ENCODE peak calls at places on chromosomes 11 and 22, in ten cellular contexts. J is choroid plexus epithelial cell, O is HCT116, L is endothelial cell, A is RWPE1, Y is D721Med, W is body of pancreas, F is fibroblast of pulmonary artery, D is neural progenitor cell, V is transverse colon. R is an unnamed sample.

GRCh38 chr22:45905924-45906865 is 70.8 kb downstream of the WNT7B start:
- DNase-seq in J (peak), O (no peak), L (no peak), A (no peak), Y (no peak), W (peak), F (peak), D (peak), V (no peak), R (no peak)

GRCh38 chr11:69442807-69443137 is 38.7 kb upstream of the LINC01488 start:
- DNase-seq in J (peak), O (no peak), L (peak), A (no peak), Y (no peak), W (peak), F (no peak), D (no peak), V (no peak), R (no peak)

GRCh38 chr11:129846508-129847335 is 31.1 kb downstream of the TMEM45B start:
- DNase-seq in J (peak), O (no peak), L (no peak), A (peak), Y (no peak), W (no peak), F (peak), D (no peak), V (peak), R (no peak)

GRCh38 chr11:30046211-30046945 is 29.5 kb upstream of the KCNA4 start:
- DNase-seq in J (no peak), O (no peak), L (peak), A (no peak), Y (no peak), W (no peak), F (no peak), D (peak), V (no peak), R (no peak)

GRCh38 chr11:75339685-75340409 is 11.6 kb downstream of the ARRB1 start:
- DNase-seq in J (no peak), O (no peak), L (no peak), A (no peak), Y (no peak), W (no peak), F (no peak), D (peak), V (no peak), R (no peak)

GRCh38 chr22:21451545-21452520 is 15.4 kb upstream of the TMEM191C start:
- DNase-seq in J (no peak), O (no peak), L (peak), A (no peak), Y (no peak), W (no peak), F (no peak), D (peak), V (no peak), R (no peak)

GRCh38 chr11:3834349-3835099 is 6.2 kb downstream of the RHOG start:
- DNase-seq in J (peak), O (no peak), L (no peak), A (no peak), Y (no peak), W (peak), F (no peak), D (no peak), V (peak), R (no peak)

GRCh38 chr22:37460684-37461083 is 25.5 kb downstream of the MFNG start:
- DNase-seq in J (no peak), O (no peak), L (no peak), A (no peak), Y (no peak), W (no peak), F (no peak), D (no peak), V (no peak), R (no peak)

GRCh38 chr11:32255876-32256275 is 165.0 kb downstream of the RCN1 start:
- DNase-seq in J (no peak), O (no peak), L (no peak), A (no peak), Y (no peak), W (no peak), F (no peak), D (peak), V (no peak), R (no peak)

GRCh38 chr11:2436013-2436520 is 8.2 kb downstream of the TRPM5 start:
- DNase-seq in J (no peak), O (no peak), L (no peak), A (no peak), Y (no peak), W (no peak), F (no peak), D (no peak), V (no peak), R (no peak)

GRCh38 chr11:35847473-35847872 is 96.4 kb upstream of the LDLRAD3 start:
- DNase-seq in J (no peak), O (no peak), L (no peak), A (no peak), Y (no peak), W (no peak), F (no peak), D (no peak), V (no peak), R (no peak)

GRCh38 chr22:20267441-20268288 is 453 bp downstream of the RTN4R start:
- DNase-seq in J (no peak), O (no peak), L (peak), A (no peak), Y (no peak), W (peak), F (no peak), D (peak), V (peak), R (no peak)

GRCh38 chr11:130801287-130802146 is 114.8 kb downstream of the SNX19 start:
- DNase-seq in J (no peak), O (no peak), L (no peak), A (no peak), Y (no peak), W (no peak), F (no peak), D (no peak), V (no peak), R (peak)

GRCh38 chr11:124670732-124671131 is 2.8 kb downstream of the SIAE start:
- DNase-seq in J (no peak), O (no peak), L (no peak), A (no peak), Y (no peak), W (no peak), F (peak), D (no peak), V (no peak), R (no peak)

GRCh38 chr11:67268036-67268683 is 1.9 kb downstream of the GRK2 start:
- DNase-seq in J (no peak), O (no peak), L (no peak), A (no peak), Y (no peak), W (no peak), F (no peak), D (no peak), V (peak), R (no peak)

GRCh38 chr11:95835768-95836488 is 45.6 kb downstream of the CEP57 start:
- DNase-seq in J (peak), O (peak), L (peak), A (peak), Y (no peak), W (peak), F (peak), D (peak), V (peak), R (peak)

DNA sequence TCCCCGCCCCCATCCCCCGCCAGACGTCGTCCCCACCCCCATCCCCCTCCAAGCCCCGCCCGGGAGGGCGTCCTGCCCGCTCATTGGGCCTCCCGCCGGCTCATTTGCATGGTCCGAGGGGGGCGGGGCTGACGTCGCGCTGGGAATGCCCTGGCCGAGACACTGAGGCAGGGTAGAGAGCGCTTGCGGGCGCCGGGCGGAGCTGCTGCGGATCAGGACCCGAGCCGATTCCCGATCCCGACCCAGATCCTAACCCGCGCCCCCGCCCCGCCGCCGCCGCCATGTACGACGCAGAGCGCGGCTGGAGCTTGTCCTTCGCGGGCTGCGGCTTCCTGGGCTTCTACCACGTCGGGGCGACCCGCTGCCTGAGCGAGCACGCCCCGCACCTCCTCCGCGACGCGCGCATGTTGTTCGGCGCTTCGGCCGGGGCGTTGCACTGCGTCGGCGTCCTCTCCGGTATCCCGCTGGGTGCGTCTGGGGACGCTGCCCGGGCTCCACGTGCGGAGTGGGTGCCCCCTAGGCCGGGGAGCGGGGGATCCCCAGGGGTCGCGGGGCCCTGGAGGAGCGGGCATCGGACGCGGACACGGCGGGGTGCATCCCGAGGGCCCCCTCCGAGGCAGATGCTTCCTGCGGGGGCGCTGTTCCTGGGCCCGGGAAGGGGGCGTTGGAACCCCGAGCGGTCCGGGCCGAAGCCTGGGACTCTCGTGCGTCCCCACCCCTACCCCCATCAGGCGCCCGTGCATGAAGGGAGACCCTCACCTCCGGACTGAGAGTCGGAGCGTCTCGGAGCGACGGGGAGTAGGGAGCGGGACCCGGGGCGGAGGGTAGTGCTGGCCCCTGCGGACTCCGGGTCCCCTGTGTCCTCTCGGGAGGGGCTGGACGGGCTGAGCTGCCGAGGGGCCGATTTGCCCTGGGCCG is at the start of gene PNPLA3:
- DNase-seq in J (peak), O (peak), L (peak), A (peak), Y (peak), W (peak), F (peak), D (peak), V (peak), R (no peak)
- TF ChIP-seq CTCF in J (peak), O (no peak), L (no peak), A (no peak), Y (peak), W (no peak), F (no peak), D (peak), V (no peak), R (peak)

DNA sequence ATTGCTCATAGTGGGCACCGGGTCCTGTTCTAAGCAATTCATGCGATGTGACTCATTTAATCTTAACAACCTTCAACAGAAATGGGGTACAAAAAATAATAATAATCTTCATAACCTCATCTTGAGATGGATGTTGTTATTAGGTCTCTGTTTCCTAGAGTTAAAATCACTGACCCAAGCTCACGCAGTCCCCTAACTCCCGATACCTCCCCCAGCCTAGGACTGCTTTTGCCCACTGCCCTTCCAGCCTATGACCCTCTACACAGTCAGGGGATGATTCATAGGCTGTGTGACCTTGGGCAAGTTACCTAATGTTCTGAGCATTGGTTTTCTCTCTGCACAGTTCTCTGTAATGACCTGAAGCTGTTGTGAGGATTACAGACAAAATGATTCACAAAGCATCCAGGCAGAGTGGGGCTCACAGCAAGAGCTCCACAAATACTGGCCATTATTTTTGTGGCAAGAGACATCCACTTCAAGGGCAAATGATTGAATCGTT is 19.9 kb downstream of the MTFP1 start:
- DNase-seq in J (peak), O (no peak), L (no peak), A (no peak), Y (no peak), W (no peak), F (no peak), D (no peak), V (no peak), R (no peak)
- TF ChIP-seq CTCF in J (no peak), O (no peak), L (peak), A (peak), Y (no peak), W (no peak), F (no peak), D (no peak), V (peak), R (no peak)

GRCh38 chr11:61827573-61828378 is at the start of gene FADS2:
- DNase-seq in J (peak), O (no peak), L (peak), A (peak), Y (peak), W (peak), F (peak), D (peak), V (peak), R (no peak)
- TF ChIP-seq CTCF in J (no peak), O (no peak), L (peak), A (no peak), Y (peak), W (no peak), F (no peak), D (no peak), V (no peak), R (no peak)

GRCh38 chr11:31233425-31233824 is 136.1 kb downstream of the DCDC1 start:
- DNase-seq in J (peak), O (peak), L (no peak), A (no peak), Y (no peak), W (no peak), F (peak), D (no peak), V (no peak), R (no peak)
- TF ChIP-seq CTCF in J (peak), O (peak), L (peak), A (no peak), Y (peak), W (no peak), F (peak), D (peak), V (no peak), R (peak)

GRCh38 chr22:27139935-27140493 is 482.6 kb downstream of the MIAT start:
- DNase-seq in J (peak), O (no peak), L (no peak), A (peak), Y (no peak), W (no peak), F (peak), D (peak), V (no peak), R (no peak)

GRCh38 chr22:27148886-27149470 is 491.6 kb downstream of the MIAT start:
- DNase-seq in J (no peak), O (no peak), L (no peak), A (no peak), Y (no peak), W (no peak), F (no peak), D (no peak), V (no peak), R (no peak)

GRCh38 chr22:27148025-27148424 is 490.6 kb downstream of the MIAT start:
- DNase-seq in J (no peak), O (no peak), L (no peak), A (no peak), Y (no peak), W (no peak), F (no peak), D (no peak), V (no peak), R (no peak)

GRCh38 chr22:27146871-27147591 is 489.6 kb downstream of the MIAT start:
- DNase-seq in J (no peak), O (no peak), L (no peak), A (no peak), Y (no peak), W (no peak), F (no peak), D (no peak), V (no peak), R (no peak)

DNA sequence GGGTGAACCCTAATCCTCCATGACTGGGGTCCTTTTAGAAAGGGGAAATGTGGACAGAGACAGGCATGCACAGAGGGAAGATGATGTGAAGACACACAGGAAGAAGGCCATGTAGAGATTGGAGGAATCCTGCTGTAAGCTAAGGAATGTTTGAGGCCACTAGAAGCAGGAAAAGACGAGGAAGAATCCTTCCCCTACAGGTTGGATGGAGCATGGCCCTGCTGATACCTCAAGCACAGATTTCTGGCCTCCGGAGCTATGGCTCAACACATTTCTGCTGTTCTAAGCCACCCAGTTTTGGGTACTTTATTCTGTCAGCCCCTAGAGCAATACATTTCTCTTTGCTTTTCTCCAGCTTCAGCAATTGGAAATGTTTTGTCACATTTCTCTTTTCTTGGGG is 487.0 kb downstream of the MIAT start:
- DNase-seq in J (no peak), O (no peak), L (no peak), A (no peak), Y (no peak), W (no peak), F (no peak), D (no peak), V (no peak), R (no peak)
- TF ChIP-seq CTCF in J (no peak), O (no peak), L (no peak), A (no peak), Y (no peak), W (no peak), F (peak), D (peak), V (no peak), R (no peak)

DNA sequence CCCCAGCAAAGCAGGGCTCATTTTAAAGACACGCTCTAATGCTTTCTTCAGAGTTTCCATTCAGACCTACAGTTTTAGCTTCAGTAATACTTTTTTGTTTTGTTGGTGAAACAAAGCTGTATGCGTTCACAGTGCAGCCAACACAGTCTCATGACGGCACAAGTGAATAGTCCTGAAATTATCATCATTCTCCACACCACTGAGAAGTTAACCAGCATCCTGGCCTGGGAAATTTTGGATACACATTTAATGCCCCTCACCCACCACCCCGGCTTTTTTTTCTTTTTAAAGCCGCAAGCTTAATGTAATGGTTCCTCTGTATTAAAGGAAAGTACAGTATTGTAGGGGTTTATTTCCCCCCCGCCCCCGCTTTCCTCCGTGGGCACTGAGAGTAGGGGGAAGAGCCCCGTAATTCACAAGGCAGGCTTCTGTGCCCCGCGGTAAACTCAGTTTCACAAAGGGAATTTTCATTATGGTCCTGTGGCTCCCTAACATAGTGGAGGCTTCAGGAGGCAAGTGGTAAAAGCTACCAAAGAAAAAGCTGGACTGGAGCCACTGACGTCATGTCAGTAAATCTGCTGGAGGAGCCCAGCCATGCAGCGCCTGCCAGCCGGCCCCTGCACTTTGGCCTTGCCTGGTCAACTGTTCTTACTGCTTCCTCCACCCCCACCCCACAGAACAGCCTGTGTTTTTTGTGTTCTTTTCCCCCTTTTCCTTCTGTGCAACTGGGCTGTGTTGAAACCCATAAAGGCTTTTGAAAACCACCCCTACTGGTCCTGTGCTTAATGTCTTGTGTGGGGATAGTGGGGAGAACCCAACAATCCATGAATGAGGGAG is 18.2 kb downstream of the TEAD1 start:
- DNase-seq in J (peak), O (peak), L (no peak), A (peak), Y (no peak), W (peak), F (peak), D (peak), V (peak), R (peak)
- TF ChIP-seq CTCF in J (no peak), O (no peak), L (no peak), A (no peak), Y (no peak), W (no peak), F (no peak), D (no peak), V (no peak), R (no peak)

GRCh38 chr11:724063-724732 is 18.2 kb downstream of the EPS8L2 start:
- DNase-seq in J (no peak), O (no peak), L (no peak), A (no peak), Y (no peak), W (no peak), F (no peak), D (no peak), V (no peak), R (no peak)

GRCh38 chr11:721347-721912 is 15.4 kb downstream of the EPS8L2 start:
- DNase-seq in J (no peak), O (no peak), L (no peak), A (no peak), Y (no peak), W (no peak), F (no peak), D (peak), V (no peak), R (no peak)

GRCh38 chr11:721913-722811 is 16.1 kb downstream of the EPS8L2 start:
- DNase-seq in J (no peak), O (no peak), L (no peak), A (no peak), Y (no peak), W (no peak), F (no peak), D (no peak), V (peak), R (no peak)

GRCh38 chr11:724733-725386 is 18.8 kb downstream of the EPS8L2 start:
- DNase-seq in J (no peak), O (no peak), L (no peak), A (no peak), Y (no peak), W (no peak), F (no peak), D (no peak), V (no peak), R (no peak)

GRCh38 chr11:723120-723883 is 17.3 kb downstream of the EPS8L2 start:
- DNase-seq in J (peak), O (no peak), L (no peak), A (no peak), Y (no peak), W (peak), F (peak), D (peak), V (peak), R (no peak)
- TF ChIP-seq CTCF in J (peak), O (peak), L (peak), A (peak), Y (peak), W (peak), F (peak), D (peak), V (peak), R (peak)

GRCh38 chr11:6658647-6659046 is 3.0 kb upstream of the DCHS1 start:
- DNase-seq in J (no peak), O (no peak), L (no peak), A (no peak), Y (no peak), W (no peak), F (no peak), D (no peak), V (no peak), R (no peak)

GRCh38 chr11:6666302-6667183 is 10.9 kb upstream of the DCHS1 start:
- DNase-seq in J (no peak), O (no peak), L (no peak), A (no peak), Y (no peak), W (no peak), F (no peak), D (no peak), V (no peak), R (no peak)

GRCh38 chr11:6660712-6661111 is 5.1 kb upstream of the DCHS1 start:
- DNase-seq in J (no peak), O (no peak), L (no peak), A (no peak), Y (no peak), W (no peak), F (no peak), D (no peak), V (no peak), R (no peak)

GRCh38 chr11:6667733-6668374 is 12.2 kb upstream of the DCHS1 start:
- DNase-seq in J (peak), O (peak), L (no peak), A (peak), Y (no peak), W (no peak), F (peak), D (peak), V (no peak), R (no peak)

GRCh38 chr11:6663794-6664478 is 8.3 kb upstream of the DCHS1 start:
- DNase-seq in J (no peak), O (no peak), L (no peak), A (no peak), Y (no peak), W (no peak), F (no peak), D (no peak), V (no peak), R (no peak)
- TF ChIP-seq CTCF in J (no peak), O (no peak), L (no peak), A (no peak), Y (no peak), W (no peak), F (no peak), D (no peak), V (no peak), R (no peak)